ENCODE peak calls at places on chromosomes 5 and 9, in four cellular contexts. K is HepG2, R is H1, C is K562. V is an unnamed sample.

GRCh38 chr5:1975898-1976765 is 93.4 kb upstream of the IRX4 start:
- DNase-seq in K (no peak), R (no peak), C (no peak), V (no peak)

GRCh38 chr5:177373806-177374205 is 10.4 kb upstream of the SLC34A1 start:
- DNase-seq in K (no peak), R (peak; percentile 64), C (no peak), V (no peak)

GRCh38 chr9:72065076-72065475 is 4.7 kb upstream of the C9orf57 start:
- DNase-seq in K (no peak), C (no peak), R (no peak), V (no peak)

GRCh38 chr9:126752881-126753670 is 51.8 kb upstream of the ZBTB43 start:
- DNase-seq in R (peak; percentile 33), K (no peak), C (no peak), V (no peak)

GRCh38 chr9:77912895-77913693 is 118.5 kb downstream of the GNAQ start:
- DNase-seq in K (no peak), C (no peak), R (no peak), V (no peak)

GRCh38 chr9:19137282-19137681 is 10.0 kb upstream of the PLIN2 start:
- DNase-seq in R (no peak), C (no peak), K (no peak), V (no peak)

GRCh38 chr9:98886691-98887229 is 56.9 kb upstream of the COL15A1 start:
- DNase-seq in C (peak; percentile 35), R (no peak), K (no peak), V (no peak)

GRCh38 chr5:72282878-72283277 is 37.2 kb downstream of the MRPS27 start:
- DNase-seq in C (no peak), K (no peak), R (no peak), V (no peak)

GRCh38 chr9:74379718-74380117 is 117.4 kb upstream of the RORB start:
- DNase-seq in R (peak; percentile 54), C (no peak), K (peak; percentile 40), V (peak; percentile 45)

GRCh38 chr9:125759812-125760134 is 12.6 kb downstream of the PBX3 start:
- DNase-seq in R (no peak), C (no peak), K (no peak), V (no peak)

GRCh38 chr5:158553195-158553945 is 546.3 kb downstream of the EBF1 start:
- DNase-seq in R (no peak), C (no peak), K (no peak), V (no peak)

GRCh38 chr5:139022528-139022927 is 147.4 kb upstream of the LRRTM2 start:
- DNase-seq in R (no peak), C (no peak), K (no peak), V (no peak)

GRCh38 chr5:168706655-168707069 is 127.5 kb upstream of the PANK3 start:
- DNase-seq in C (no peak), R (peak; percentile 58), K (peak; percentile 25), V (peak; percentile 36)

GRCh38 chr9:85290019-85290418 is 451.7 kb downstream of the AGTPBP1 start:
- DNase-seq in R (no peak), K (no peak), C (no peak), V (no peak)

GRCh38 chr5:10701567-10702039 is 59.4 kb downstream of the DAP start:
- DNase-seq in K (peak; percentile 18), C (peak; percentile 79), R (peak; percentile 73), V (peak; percentile 41)

GRCh38 chr5:38263983-38264382 is 5.6 kb downstream of the EGFLAM start:
- DNase-seq in K (peak; percentile 21), C (no peak), R (no peak), V (no peak)

GRCh38 chr5:4553130-4553529 is 587.0 kb upstream of the ADAMTS16 start:
- DNase-seq in C (no peak), K (no peak), R (no peak), V (no peak)

DNA sequence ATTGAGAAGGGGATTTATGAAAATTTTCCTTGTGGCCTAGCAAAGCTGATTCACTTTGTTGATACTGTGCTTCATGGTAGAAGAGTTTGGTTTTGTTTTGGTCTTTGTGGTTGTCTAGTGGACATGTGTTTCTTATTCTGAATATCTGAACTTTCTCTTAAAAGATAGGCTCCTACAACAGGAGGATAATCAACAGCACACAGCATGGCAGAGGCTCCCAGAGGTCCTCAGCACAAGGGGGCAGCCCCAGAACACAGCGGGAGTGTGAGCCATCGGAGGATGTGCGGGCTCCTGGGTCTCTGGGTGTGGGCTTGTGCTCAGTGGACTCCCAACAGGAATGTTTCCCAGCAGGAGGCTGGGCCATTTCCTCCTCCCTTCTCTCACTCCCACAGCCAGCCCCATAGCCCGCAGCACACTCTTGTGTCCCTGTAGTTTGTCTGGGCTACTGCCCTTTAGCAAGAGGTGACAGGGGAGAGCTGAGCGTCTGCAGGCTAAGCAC is 164.3 kb upstream of the OTULINL start:
- DNase-seq in R (no peak), C (no peak), K (no peak), V (no peak)
- TF ChIP-seq PHF8 in R (no peak), C (no peak), K (no peak), V (no peak)

GRCh38 chr5:132221781-132222648 is 5.6 kb downstream of the P4HA2 start:
- DNase-seq in R (no peak), K (no peak), C (no peak), V (no peak)
- TF ChIP-seq USF2 in R (no peak), K (no peak), C (no peak), V (no peak)

DNA sequence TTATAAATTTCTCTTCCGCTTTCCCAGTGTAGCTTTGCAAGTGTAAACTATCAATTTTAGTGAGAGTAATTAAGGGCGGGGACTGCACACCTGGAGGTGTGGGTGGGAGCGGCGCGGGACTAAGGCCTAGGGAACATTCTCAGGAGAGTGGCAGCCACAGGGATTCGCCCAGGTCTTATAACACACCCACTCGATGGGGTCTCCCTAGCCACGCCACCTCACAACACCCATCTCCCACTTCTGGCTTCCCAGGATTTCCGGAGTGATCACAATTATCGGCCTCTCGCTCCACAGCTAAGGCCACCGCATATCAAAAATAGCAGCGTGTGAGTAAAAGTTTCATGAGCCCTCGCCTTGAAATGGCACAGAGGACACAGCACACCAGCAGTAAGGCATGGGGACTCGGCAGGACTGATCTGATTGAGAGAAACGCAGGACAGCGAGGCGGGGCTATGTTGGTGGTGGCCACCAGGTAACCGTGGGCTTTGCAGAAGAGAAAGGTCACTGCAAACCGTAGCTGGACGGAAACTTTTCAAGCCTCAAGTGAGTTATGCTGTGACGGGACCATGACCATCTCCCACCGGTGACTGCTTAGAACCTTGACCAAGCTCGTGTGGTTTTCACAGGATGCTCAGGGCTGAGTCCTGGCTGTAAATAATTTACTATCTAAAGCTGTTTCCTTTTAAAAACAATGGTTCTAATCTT is 1.1 kb upstream of the LPAR1 start:
- DNase-seq in R (no peak), C (no peak), K (no peak), V (no peak)
- TF ChIP-seq PHF8 in R (no peak), C (no peak), K (no peak), V (no peak)

GRCh38 chr9:1870915-1871314 is 144.2 kb upstream of the SMARCA2 start:
- DNase-seq in R (no peak), K (no peak), C (no peak), V (no peak)
- TF ChIP-seq USF2 in R (no peak), K (no peak), C (no peak), V (no peak)